ENCODE peak calls at places on chromosomes 12 and 14, in nine cellular contexts. Q is myocyte; A is IMR-90; F is adipocyte; D is T-helper 17 cell; J is GM06990; U is PC-9; R is dermis blood vessel endothelial cell; O is activated naive CD4-positive, alpha-beta T cell. N is an unnamed sample.

GRCh38 chr14:21069388-21070082 is 569 bp upstream of the ARHGEF40 start:
- DNase-seq in U (no peak), Q (peak), R (no peak), J (no peak), A (peak), O (no peak), F (peak), D (no peak), N (no peak)

GRCh38 chr12:88247241-88247643 is 105.1 kb downstream of the TMTC3 start:
- DNase-seq in R (peak), A (peak), D (no peak), J (no peak), F (peak), Q (peak), O (no peak), U (peak), N (no peak)

GRCh38 chr12:57845478-57846284 is 848 bp downstream of the CTDSP2 start:
- DNase-seq in J (peak), Q (peak), R (peak), A (no peak), U (peak), O (peak), F (peak), D (peak), N (peak)

GRCh38 chr12:106692896-106693295 is 81.6 kb upstream of the RIC8B start:
- DNase-seq in A (no peak), U (no peak), D (no peak), R (no peak), F (no peak), J (no peak), Q (no peak), O (no peak), N (no peak)

GRCh38 chr14:101927859-101928258 is 36.5 kb upstream of the DYNC1H1 start:
- DNase-seq in D (no peak), R (no peak), Q (peak), U (no peak), A (peak), J (no peak), F (peak), O (no peak), N (peak)

GRCh38 chr14:23091294-23092225 is 3.4 kb downstream of the ACIN1 start:
- DNase-seq in R (no peak), Q (no peak), U (no peak), J (no peak), F (no peak), D (no peak), A (no peak), O (no peak), N (no peak)

GRCh38 chr14:49621114-49621881 is 699 bp downstream of the MGAT2 start:
- DNase-seq in A (peak), F (no peak), R (peak), D (no peak), J (peak), U (no peak), O (no peak), Q (peak), N (peak)

GRCh38 chr12:28563286-28563685 is 373.0 kb downstream of the CCDC91 start:
- DNase-seq in U (no peak), J (no peak), Q (no peak), D (no peak), A (no peak), F (peak), R (no peak), O (no peak), N (no peak)

GRCh38 chr12:114799574-114800487 is 115.9 kb upstream of the TBX3 start:
- DNase-seq in U (no peak), F (peak), D (no peak), Q (peak), A (peak), O (no peak), J (no peak), R (peak), N (no peak)

GRCh38 chr12:4269279-4269991 is 4.1 kb upstream of the CCND2 start:
- DNase-seq in F (peak), O (peak), U (no peak), D (peak), R (peak), Q (peak), J (peak), A (peak), N (peak)